ENCODE peak calls at places on chromosomes 4 and X, in four cellular contexts. T, K, F and D are unnamed samples.

GRCh38 chrX:110210417-110211139 is 107.3 kb downstream of the AMMECR1 start:
- DNase-seq in T (no peak), K (no peak), F (peak), D (no peak)

GRCh38 chr4:31807036-31807435 is 1086.9 kb downstream of the PCDH7 start:
- DNase-seq in T (no peak), K (no peak), F (peak), D (no peak)

GRCh38 chr4:81723927-81724587 is 252.3 kb upstream of the RASGEF1B start:
- DNase-seq in T (peak), K (no peak), F (no peak), D (peak)

GRCh38 chr4:2390780-2391490 is 27.5 kb downstream of the ZFYVE28 start:
- DNase-seq in T (no peak), K (no peak), F (no peak), D (peak)

GRCh38 chr4:75630174-75630931 is at the start of gene CDKL2:
- DNase-seq in T (peak), K (peak), F (peak), D (no peak)

GRCh38 chr4:123832173-123833026 is 435.8 kb downstream of the SPRY1 start:
- DNase-seq in T (peak), K (peak), F (peak), D (peak)

GRCh38 chrX:49269768-49270248 is at the start of gene PPP1R3F:
- DNase-seq in T (no peak), K (no peak), F (no peak), D (no peak)

GRCh38 chrX:10085223-10085622 is 71.6 kb upstream of the CLCN4 start:
- DNase-seq in T (no peak), K (no peak), F (peak), D (no peak)

GRCh38 chr4:84493092-84493850 is 5.8 kb downstream of the NKX6-1 start:
- DNase-seq in T (peak), K (no peak), F (peak), D (no peak)

GRCh38 chr4:95674451-95675095 is 125.8 kb upstream of the UNC5C start:
- DNase-seq in T (no peak), K (no peak), F (no peak), D (no peak)

GRCh38 chr4:22552802-22553201 is 36.9 kb upstream of the ADGRA3 start:
- DNase-seq in T (no peak), K (no peak), F (peak), D (no peak)

DNA sequence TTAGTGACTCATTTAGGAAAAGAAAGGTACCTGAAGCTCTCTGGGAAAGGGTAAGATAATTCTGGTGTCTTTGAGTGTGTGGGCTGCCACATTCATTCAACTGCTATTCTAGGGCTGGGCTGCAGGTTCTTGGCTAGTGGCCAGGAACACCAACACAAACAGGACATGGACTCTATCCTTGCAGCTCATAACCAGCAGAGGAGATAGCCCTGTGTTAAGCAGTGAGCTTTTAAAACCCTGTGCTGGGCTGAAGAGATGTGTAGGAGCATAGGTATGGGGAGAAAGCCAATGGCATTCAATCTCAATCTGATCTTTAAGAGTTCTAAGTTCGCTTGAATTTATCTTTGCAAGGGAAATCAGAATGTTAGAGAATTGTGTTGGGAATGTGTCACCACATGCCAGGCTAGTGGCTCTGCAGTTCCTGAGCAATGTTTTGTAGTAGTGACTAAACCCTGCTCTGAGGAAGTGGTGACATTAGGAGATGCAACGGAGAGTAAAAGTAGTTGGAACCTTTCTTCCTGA is 39.2 kb downstream of the SGMS2 start:
- DNase-seq in T (peak), K (no peak), F (peak), D (peak)
- H3K27ac ChIP-seq in T (no peak), K (no peak), F (no peak), D (no peak)

DNA sequence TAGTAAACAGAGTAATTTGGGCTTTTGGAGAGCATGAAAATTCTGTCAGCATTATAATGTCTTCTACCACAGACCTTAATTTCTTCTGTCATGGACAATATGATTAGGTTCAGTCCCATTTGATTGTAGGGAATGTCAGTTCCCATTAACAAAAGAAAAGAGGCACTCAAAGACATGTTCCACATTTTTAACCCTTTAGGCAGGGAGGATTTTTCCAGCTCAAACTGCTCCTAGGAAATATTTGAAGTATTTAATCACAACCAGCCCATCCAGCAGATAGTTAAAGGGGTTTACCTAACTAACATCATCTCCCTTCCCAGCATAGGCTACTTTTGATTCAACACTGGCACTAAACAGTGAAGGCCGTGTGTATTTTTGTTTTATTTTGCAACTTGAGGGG is 256.1 kb downstream of the DHX15 start:
- DNase-seq in T (no peak), K (no peak), F (no peak), D (no peak)
- H3K27ac ChIP-seq in T (no peak), K (no peak), F (no peak), D (no peak)

GRCh38 chrX:64842492-64842891 is 133.8 kb downstream of the ZC4H2 start:
- DNase-seq in T (no peak), K (no peak), F (no peak), D (no peak)

GRCh38 chrX:64843224-64843623 is 133.0 kb downstream of the ZC4H2 start:
- DNase-seq in T (no peak), K (no peak), F (no peak), D (no peak)
- H3K27ac ChIP-seq in T (no peak), K (no peak), F (no peak), D (no peak)

DNA sequence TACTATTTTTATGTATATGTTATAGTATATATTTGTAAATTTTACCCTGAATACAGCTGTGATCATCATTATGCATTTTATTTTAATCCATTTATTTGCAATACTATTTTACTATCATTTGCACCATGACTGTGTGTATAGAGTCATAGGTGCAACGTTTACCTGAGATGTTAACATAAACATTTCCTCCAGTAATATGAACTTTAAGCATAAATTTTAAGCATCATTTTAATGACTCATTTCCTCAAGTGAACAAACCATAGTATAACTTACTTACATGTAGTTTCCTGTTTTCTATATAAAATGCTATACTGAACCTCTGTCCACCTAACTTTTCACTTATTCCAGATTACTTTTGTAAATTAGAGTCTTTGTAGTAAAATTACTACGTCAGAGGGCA is 92.8 kb downstream of the NFKB1 start:
- DNase-seq in T (no peak), K (no peak), F (no peak), D (no peak)
- H3K27ac ChIP-seq in T (no peak), K (no peak), F (no peak), D (no peak)

GRCh38 chrX:125203379-125203736 is 116.3 kb upstream of the TEX13C start:
- DNase-seq in T (no peak), K (peak), F (no peak), D (no peak)

GRCh38 chrX:125203737-125204578 is 115.7 kb upstream of the TEX13C start:
- DNase-seq in T (peak), K (peak), F (peak), D (no peak)

GRCh38 chrX:125205084-125205917 is 114.4 kb upstream of the TEX13C start:
- DNase-seq in T (peak), K (peak), F (peak), D (no peak)

GRCh38 chrX:125202486-125203378 is 116.9 kb upstream of the TEX13C start:
- DNase-seq in T (no peak), K (peak), F (no peak), D (no peak)

GRCh38 chrX:125205918-125206665 is 113.6 kb upstream of the TEX13C start:
- DNase-seq in T (peak), K (no peak), F (no peak), D (no peak)
- H3K27ac ChIP-seq in T (no peak), K (no peak), F (no peak), D (no peak)

DNA sequence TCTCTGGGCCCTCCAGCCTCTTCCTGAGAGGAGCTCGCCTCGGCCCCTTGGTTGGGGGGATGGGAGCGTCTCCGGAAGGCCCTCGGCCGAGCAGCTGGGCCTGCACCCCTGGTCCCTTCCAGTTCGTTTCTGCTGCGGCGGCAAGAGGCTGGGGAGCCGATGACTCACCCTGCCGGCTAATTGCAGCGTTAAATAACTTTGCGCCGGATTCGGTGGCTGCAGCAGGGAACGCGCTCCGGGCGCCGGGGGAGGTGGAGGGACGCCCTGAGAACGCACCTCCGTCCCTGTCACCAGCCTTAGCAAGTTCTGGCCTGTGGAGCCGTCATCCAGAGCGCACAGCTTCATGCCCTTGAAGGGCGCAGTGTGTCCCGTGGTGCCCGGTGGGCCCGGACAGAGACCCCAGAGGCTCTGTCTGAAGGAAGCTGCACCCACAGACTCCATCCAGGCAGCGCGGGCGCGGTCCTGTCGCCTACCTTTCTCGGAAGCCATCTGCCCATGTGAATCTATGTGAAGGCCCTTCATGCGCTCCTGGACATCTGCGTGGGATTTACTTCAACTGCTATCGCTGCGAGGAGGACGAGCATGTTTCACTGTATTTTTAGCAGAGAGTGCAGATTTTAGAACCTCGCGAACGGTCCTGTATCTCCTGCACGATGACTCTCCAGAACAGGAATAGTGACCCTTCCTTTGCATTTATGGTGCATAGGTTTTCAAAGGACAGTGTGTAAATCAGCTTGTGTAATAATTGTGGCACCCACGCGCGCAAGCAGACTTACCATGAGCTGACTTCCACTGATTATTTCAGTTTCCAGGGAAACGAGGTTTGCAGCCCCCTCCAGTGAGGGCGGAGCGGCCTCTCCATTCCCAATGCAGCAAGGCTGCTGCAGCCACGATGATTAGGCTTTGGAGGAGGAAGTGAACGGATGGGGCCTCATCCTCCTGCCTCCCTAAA is 1.7 kb upstream of the TMEM271 start:
- DNase-seq in T (peak), K (no peak), F (peak), D (peak)
- H3K27ac ChIP-seq in T (no peak), K (no peak), F (no peak), D (peak)

GRCh38 chrX:46991664-46992063 is 79.4 kb downstream of the JADE3 start:
- DNase-seq in T (no peak), K (no peak), F (no peak), D (no peak)

GRCh38 chrX:46994096-46994495 is 81.9 kb downstream of the JADE3 start:
- DNase-seq in T (no peak), K (no peak), F (no peak), D (no peak)

GRCh38 chrX:46989548-46989947 is 77.3 kb downstream of the JADE3 start:
- DNase-seq in T (no peak), K (no peak), F (no peak), D (no peak)

DNA sequence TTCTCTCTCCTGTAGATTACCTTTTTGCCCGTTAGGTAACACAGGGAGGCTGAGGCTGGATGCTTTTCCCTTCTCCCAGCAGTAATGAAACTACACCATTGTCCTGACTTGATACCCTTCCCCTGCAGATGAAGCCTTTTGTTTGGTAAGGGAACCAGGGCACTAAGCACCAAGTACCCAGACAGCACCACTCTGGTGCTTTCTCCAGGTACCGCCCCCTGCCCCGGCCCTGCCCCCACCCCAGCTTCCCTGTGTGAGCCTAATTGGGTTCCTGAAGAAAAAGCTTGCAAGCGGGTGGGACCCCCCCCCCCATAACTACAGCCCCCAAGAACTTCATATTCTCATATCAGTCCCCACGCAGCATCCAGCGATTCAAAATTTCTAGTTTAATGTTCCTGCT is 79.8 kb downstream of the JADE3 start:
- DNase-seq in T (no peak), K (no peak), F (no peak), D (no peak)
- H3K27ac ChIP-seq in T (no peak), K (no peak), F (no peak), D (no peak)

GRCh38 chr4:158586881-158587280 is 65.2 kb downstream of the RXFP1 start:
- DNase-seq in T (no peak), K (no peak), F (no peak), D (no peak)

GRCh38 chr4:158588285-158588684 is 66.6 kb downstream of the RXFP1 start:
- DNase-seq in T (no peak), K (no peak), F (no peak), D (peak)

GRCh38 chr4:158590219-158590618 is 68.5 kb downstream of the RXFP1 start:
- DNase-seq in T (no peak), K (no peak), F (no peak), D (no peak)

GRCh38 chr4:158588777-158589176 is 67.1 kb downstream of the RXFP1 start:
- DNase-seq in T (no peak), K (no peak), F (no peak), D (no peak)
- H3K27ac ChIP-seq in T (no peak), K (no peak), F (no peak), D (no peak)

GRCh38 chrX:107626916-107627315 is 1.4 kb upstream of the PRPS1 start:
- DNase-seq in T (no peak), K (no peak), F (no peak), D (no peak)
- H3K27ac ChIP-seq in T (no peak), K (no peak), F (no peak), D (no peak)

GRCh38 chrX:48021026-48021900 is 14.5 kb downstream of the SPACA5 start:
- DNase-seq in T (peak), K (peak), F (peak), D (peak)

GRCh38 chrX:48022100-48022499 is 15.3 kb downstream of the SPACA5 start:
- DNase-seq in T (no peak), K (no peak), F (no peak), D (no peak)

GRCh38 chrX:48028091-48028490 is 21.3 kb downstream of the SPACA5 start:
- DNase-seq in T (no peak), K (no peak), F (no peak), D (no peak)

GRCh38 chrX:48022740-48023139 is 16.0 kb downstream of the SPACA5 start:
- DNase-seq in T (no peak), K (no peak), F (no peak), D (no peak)

GRCh38 chrX:48025561-48025960 is 18.8 kb downstream of the SPACA5 start:
- DNase-seq in T (peak), K (no peak), F (peak), D (peak)
- H3K27ac ChIP-seq in T (no peak), K (no peak), F (no peak), D (no peak)